ENCODE peak calls at places on chromosomes 11 and 22, in nine cellular contexts. One of them, this sample, is unnamed.

GRCh38 chr11:132264616-132265015 is 894.2 kb downstream of the NTM start:
- DNase-seq in pancreas: no peak
- DNase-seq in epithelial cell of esophagus: no peak
- DNase-seq in left ventricle myocardium inferior: no peak
- DNase-seq in mucosa of descending colon: no peak
- DNase-seq in AG09309: no peak
- DNase-seq in bronchial epithelial cell: no peak
- DNase-seq in AG10803: no peak
- DNase-seq in sigmoid colon: no peak
- DNase-seq in this sample: no peak

GRCh38 chr11:128610765-128611617 is 23.6 kb upstream of the ETS1 start:
- DNase-seq in pancreas: no peak
- DNase-seq in epithelial cell of esophagus: no peak
- DNase-seq in left ventricle myocardium inferior: no peak
- DNase-seq in mucosa of descending colon: peak
- DNase-seq in AG09309: no peak
- DNase-seq in bronchial epithelial cell: no peak
- DNase-seq in AG10803: no peak
- DNase-seq in sigmoid colon: no peak
- DNase-seq in this sample: no peak

GRCh38 chr11:102118937-102119336 is 8.7 kb downstream of the YAP1 start:
- DNase-seq in pancreas: no peak
- DNase-seq in epithelial cell of esophagus: peak
- DNase-seq in left ventricle myocardium inferior: no peak
- DNase-seq in mucosa of descending colon: no peak
- DNase-seq in AG09309: no peak
- DNase-seq in bronchial epithelial cell: no peak
- DNase-seq in AG10803: no peak
- DNase-seq in sigmoid colon: no peak
- DNase-seq in this sample: no peak

GRCh38 chr11:12410006-12410728 is 32.8 kb downstream of the PARVA start:
- DNase-seq in pancreas: no peak
- DNase-seq in epithelial cell of esophagus: peak
- DNase-seq in left ventricle myocardium inferior: no peak
- DNase-seq in mucosa of descending colon: no peak
- DNase-seq in AG09309: no peak
- DNase-seq in bronchial epithelial cell: no peak
- DNase-seq in AG10803: peak
- DNase-seq in sigmoid colon: peak
- DNase-seq in this sample: peak

GRCh38 chr11:46675288-46675851 is 25.0 kb downstream of the ARHGAP1 start:
- DNase-seq in pancreas: peak
- DNase-seq in epithelial cell of esophagus: peak
- DNase-seq in left ventricle myocardium inferior: peak
- DNase-seq in mucosa of descending colon: no peak
- DNase-seq in AG09309: peak
- DNase-seq in bronchial epithelial cell: peak
- DNase-seq in AG10803: peak
- DNase-seq in sigmoid colon: peak
- DNase-seq in this sample: peak

GRCh38 chr22:23760056-23760455 is 2.7 kb upstream of the C22orf15 start:
- DNase-seq in pancreas: no peak
- DNase-seq in epithelial cell of esophagus: no peak
- DNase-seq in left ventricle myocardium inferior: no peak
- DNase-seq in mucosa of descending colon: no peak
- DNase-seq in AG09309: no peak
- DNase-seq in bronchial epithelial cell: no peak
- DNase-seq in AG10803: no peak
- DNase-seq in sigmoid colon: no peak
- DNase-seq in this sample: no peak

GRCh38 chr11:63686912-63687311 is 5.6 kb downstream of the RTN3 start:
- DNase-seq in pancreas: no peak
- DNase-seq in epithelial cell of esophagus: no peak
- DNase-seq in left ventricle myocardium inferior: no peak
- DNase-seq in mucosa of descending colon: no peak
- DNase-seq in AG09309: no peak
- DNase-seq in bronchial epithelial cell: no peak
- DNase-seq in AG10803: no peak
- DNase-seq in sigmoid colon: no peak
- DNase-seq in this sample: no peak

GRCh38 chr11:8095356-8095755 is 14.3 kb downstream of the TUB start:
- DNase-seq in pancreas: no peak
- DNase-seq in epithelial cell of esophagus: no peak
- DNase-seq in left ventricle myocardium inferior: no peak
- DNase-seq in mucosa of descending colon: no peak
- DNase-seq in AG09309: no peak
- DNase-seq in bronchial epithelial cell: no peak
- DNase-seq in AG10803: no peak
- DNase-seq in sigmoid colon: peak
- DNase-seq in this sample: no peak

GRCh38 chr22:26214466-26214865 is 45.2 kb downstream of the SEZ6L start:
- DNase-seq in pancreas: no peak
- DNase-seq in epithelial cell of esophagus: no peak
- DNase-seq in left ventricle myocardium inferior: no peak
- DNase-seq in mucosa of descending colon: no peak
- DNase-seq in AG09309: no peak
- DNase-seq in bronchial epithelial cell: no peak
- DNase-seq in AG10803: no peak
- DNase-seq in sigmoid colon: no peak
- DNase-seq in this sample: no peak

GRCh38 chr11:96103102-96103501 is 179.2 kb upstream of the MTMR2 start:
- DNase-seq in pancreas: no peak
- DNase-seq in epithelial cell of esophagus: no peak
- DNase-seq in left ventricle myocardium inferior: no peak
- DNase-seq in mucosa of descending colon: no peak
- DNase-seq in AG09309: no peak
- DNase-seq in bronchial epithelial cell: no peak
- DNase-seq in AG10803: no peak
- DNase-seq in sigmoid colon: no peak
- DNase-seq in this sample: peak

GRCh38 chr11:121589946-121590537 is 137.3 kb upstream of the SORL1-AS1 start:
- DNase-seq in pancreas: no peak
- DNase-seq in epithelial cell of esophagus: no peak
- DNase-seq in left ventricle myocardium inferior: no peak
- DNase-seq in mucosa of descending colon: no peak
- DNase-seq in AG09309: no peak
- DNase-seq in bronchial epithelial cell: no peak
- DNase-seq in AG10803: no peak
- DNase-seq in sigmoid colon: no peak
- DNase-seq in this sample: no peak

GRCh38 chr11:17014774-17015638 is 792 bp upstream of the PLEKHA7 start:
- DNase-seq in pancreas: no peak
- DNase-seq in epithelial cell of esophagus: peak
- DNase-seq in left ventricle myocardium inferior: no peak
- DNase-seq in mucosa of descending colon: peak
- DNase-seq in AG09309: no peak
- DNase-seq in bronchial epithelial cell: peak
- DNase-seq in AG10803: no peak
- DNase-seq in sigmoid colon: peak
- DNase-seq in this sample: peak

GRCh38 chr11:116960916-116961315 is 123.5 kb upstream of the APOA1 start:
- DNase-seq in pancreas: no peak
- DNase-seq in epithelial cell of esophagus: peak
- DNase-seq in left ventricle myocardium inferior: no peak
- DNase-seq in mucosa of descending colon: no peak
- DNase-seq in AG09309: no peak
- DNase-seq in bronchial epithelial cell: peak
- DNase-seq in AG10803: peak
- DNase-seq in sigmoid colon: no peak
- DNase-seq in this sample: peak

GRCh38 chr11:45147017-45147728 is 734 bp downstream of the PRDM11 start:
- DNase-seq in pancreas: peak
- DNase-seq in epithelial cell of esophagus: peak
- DNase-seq in left ventricle myocardium inferior: peak
- DNase-seq in mucosa of descending colon: peak
- DNase-seq in AG09309: peak
- DNase-seq in bronchial epithelial cell: peak
- DNase-seq in AG10803: peak
- DNase-seq in sigmoid colon: peak
- DNase-seq in this sample: peak
- TF ChIP-seq CTCF in pancreas: no peak
- TF ChIP-seq CTCF in epithelial cell of esophagus: no peak
- TF ChIP-seq CTCF in left ventricle myocardium inferior: peak
- TF ChIP-seq CTCF in mucosa of descending colon: no peak
- TF ChIP-seq CTCF in AG09309: no peak
- TF ChIP-seq CTCF in bronchial epithelial cell: no peak
- TF ChIP-seq CTCF in AG10803: no peak
- TF ChIP-seq CTCF in sigmoid colon: no peak
- TF ChIP-seq CTCF in this sample: no peak

DNA sequence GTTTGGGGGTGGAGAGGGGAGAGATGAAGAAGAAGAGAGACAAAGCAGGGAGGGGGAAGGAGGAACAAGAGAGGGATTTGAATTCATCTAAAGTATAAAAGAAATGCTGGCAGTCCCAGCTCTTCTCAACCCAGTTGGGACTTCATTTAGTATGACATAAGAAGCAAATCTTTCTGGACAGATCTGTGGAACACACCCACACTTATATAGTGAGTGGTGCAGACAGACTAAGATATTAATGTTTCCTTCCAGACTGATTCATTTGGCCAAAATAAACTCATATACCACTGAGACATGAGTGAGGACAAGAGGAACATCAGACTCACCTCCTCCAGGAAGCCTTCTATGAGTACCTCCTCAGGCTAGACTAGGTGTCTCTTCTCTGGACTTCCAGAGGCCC is 514.0 kb downstream of the SOX6 start:
- DNase-seq in pancreas: no peak
- DNase-seq in epithelial cell of esophagus: no peak
- DNase-seq in left ventricle myocardium inferior: no peak
- DNase-seq in mucosa of descending colon: no peak
- DNase-seq in AG09309: no peak
- DNase-seq in bronchial epithelial cell: no peak
- DNase-seq in AG10803: no peak
- DNase-seq in sigmoid colon: no peak
- DNase-seq in this sample: no peak
- H3K4me3 ChIP-seq in pancreas: no peak
- H3K4me3 ChIP-seq in epithelial cell of esophagus: no peak
- H3K4me3 ChIP-seq in left ventricle myocardium inferior: no peak
- H3K4me3 ChIP-seq in mucosa of descending colon: no peak
- H3K4me3 ChIP-seq in AG09309: no peak
- H3K4me3 ChIP-seq in bronchial epithelial cell: no peak
- H3K4me3 ChIP-seq in AG10803: no peak
- H3K4me3 ChIP-seq in sigmoid colon: no peak
- H3K4me3 ChIP-seq in this sample: no peak

DNA sequence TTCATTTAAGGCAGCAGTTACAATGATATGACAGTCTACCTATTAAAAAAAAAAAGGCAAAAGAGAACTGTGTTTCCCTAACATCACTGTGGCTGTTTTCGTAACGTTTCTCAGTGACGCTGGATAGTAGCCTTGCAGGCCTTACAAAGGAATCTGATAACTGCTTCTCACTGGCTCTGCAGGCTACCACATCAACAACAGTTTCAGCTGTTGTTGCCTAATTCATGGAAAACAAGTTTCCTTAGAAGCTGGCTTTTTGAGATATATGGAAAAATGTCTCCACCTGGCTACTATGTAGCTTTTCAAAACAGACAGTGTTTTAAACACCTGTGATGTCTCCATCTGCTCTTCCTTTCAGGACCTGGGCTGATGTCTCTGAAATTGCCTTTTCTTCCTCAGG is 3.8 kb downstream of the OR51V1 start:
- DNase-seq in pancreas: no peak
- DNase-seq in epithelial cell of esophagus: no peak
- DNase-seq in left ventricle myocardium inferior: no peak
- DNase-seq in mucosa of descending colon: no peak
- DNase-seq in AG09309: no peak
- DNase-seq in bronchial epithelial cell: no peak
- DNase-seq in AG10803: peak
- DNase-seq in sigmoid colon: no peak
- DNase-seq in this sample: no peak
- TF ChIP-seq CTCF in pancreas: no peak
- TF ChIP-seq CTCF in epithelial cell of esophagus: no peak
- TF ChIP-seq CTCF in left ventricle myocardium inferior: no peak
- TF ChIP-seq CTCF in mucosa of descending colon: no peak
- TF ChIP-seq CTCF in AG09309: no peak
- TF ChIP-seq CTCF in bronchial epithelial cell: no peak
- TF ChIP-seq CTCF in AG10803: no peak
- TF ChIP-seq CTCF in sigmoid colon: no peak
- TF ChIP-seq CTCF in this sample: no peak

GRCh38 chr22:41290262-41291221 is 4.6 kb upstream of the RANGAP1 start:
- DNase-seq in pancreas: no peak
- DNase-seq in epithelial cell of esophagus: peak
- DNase-seq in left ventricle myocardium inferior: no peak
- DNase-seq in mucosa of descending colon: no peak
- DNase-seq in AG09309: peak
- DNase-seq in bronchial epithelial cell: peak
- DNase-seq in AG10803: peak
- DNase-seq in sigmoid colon: no peak
- DNase-seq in this sample: peak

GRCh38 chr22:41286639-41287091 is 678 bp upstream of the RANGAP1 start:
- DNase-seq in pancreas: peak
- DNase-seq in epithelial cell of esophagus: no peak
- DNase-seq in left ventricle myocardium inferior: no peak
- DNase-seq in mucosa of descending colon: no peak
- DNase-seq in AG09309: no peak
- DNase-seq in bronchial epithelial cell: no peak
- DNase-seq in AG10803: peak
- DNase-seq in sigmoid colon: no peak
- DNase-seq in this sample: peak

GRCh38 chr22:41288245-41288946 is 2.4 kb upstream of the RANGAP1 start:
- DNase-seq in pancreas: peak
- DNase-seq in epithelial cell of esophagus: peak
- DNase-seq in left ventricle myocardium inferior: no peak
- DNase-seq in mucosa of descending colon: no peak
- DNase-seq in AG09309: no peak
- DNase-seq in bronchial epithelial cell: peak
- DNase-seq in AG10803: peak
- DNase-seq in sigmoid colon: peak
- DNase-seq in this sample: peak

GRCh38 chr22:41285820-41286638 is at the start of gene RANGAP1:
- DNase-seq in pancreas: peak
- DNase-seq in epithelial cell of esophagus: peak
- DNase-seq in left ventricle myocardium inferior: peak
- DNase-seq in mucosa of descending colon: peak
- DNase-seq in AG09309: peak
- DNase-seq in bronchial epithelial cell: peak
- DNase-seq in AG10803: peak
- DNase-seq in sigmoid colon: peak
- DNase-seq in this sample: peak

DNA sequence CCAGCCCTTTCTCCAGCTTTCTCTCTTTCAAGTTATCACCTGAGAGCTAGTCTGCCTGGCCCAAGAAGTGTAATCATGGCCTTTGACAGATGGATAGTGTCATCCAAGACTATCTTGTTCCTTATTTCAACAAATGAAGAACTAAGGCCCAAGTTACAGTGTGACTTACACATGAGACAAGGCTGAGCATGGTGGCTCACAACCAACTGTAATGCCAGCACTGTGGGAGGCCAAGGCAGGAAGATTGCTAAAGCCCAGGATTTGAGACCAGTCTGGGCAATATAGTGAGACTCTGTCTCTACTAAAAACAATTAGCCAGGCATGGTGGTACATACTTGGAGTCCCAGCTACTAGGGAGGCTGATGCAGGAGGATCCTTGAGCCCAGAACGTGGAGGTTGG is 3.7 kb upstream of the RANGAP1 start:
- DNase-seq in pancreas: no peak
- DNase-seq in epithelial cell of esophagus: no peak
- DNase-seq in left ventricle myocardium inferior: no peak
- DNase-seq in mucosa of descending colon: no peak
- DNase-seq in AG09309: no peak
- DNase-seq in bronchial epithelial cell: no peak
- DNase-seq in AG10803: peak
- DNase-seq in sigmoid colon: no peak
- DNase-seq in this sample: peak
- H3K4me3 ChIP-seq in pancreas: no peak
- H3K4me3 ChIP-seq in epithelial cell of esophagus: no peak
- H3K4me3 ChIP-seq in left ventricle myocardium inferior: no peak
- H3K4me3 ChIP-seq in mucosa of descending colon: no peak
- H3K4me3 ChIP-seq in AG09309: no peak
- H3K4me3 ChIP-seq in bronchial epithelial cell: no peak
- H3K4me3 ChIP-seq in AG10803: no peak
- H3K4me3 ChIP-seq in sigmoid colon: no peak
- H3K4me3 ChIP-seq in this sample: no peak

This sample was measured in cardiac fibroblast.